ENCODE peak calls at places on chromosomes 13 and 19, in six cellular contexts. P is adrenal gland, M is MCF 10A, C is lower lobe of right lung, X is fibroblast of lung, H is breast epithelium. J is an unnamed sample.

GRCh38 chr19:47518854-47519253 is 4.0 kb upstream of the NAPA start:
- DNase-seq in P (no peak), M (no peak), C (no peak), X (no peak), H (no peak), J (no peak)

GRCh38 chr19:1862424-1863307 is 713 bp downstream of the KLF16 start:
- DNase-seq in P (no peak), M (peak; percentile 42), C (no peak), X (no peak), H (no peak), J (no peak)

GRCh38 chr13:33678084-33678483 is 139.9 kb upstream of the RFC3 start:
- DNase-seq in P (no peak), M (no peak), C (no peak), X (no peak), H (no peak), J (no peak)

GRCh38 chr13:28447989-28448388 is 46.9 kb downstream of the FLT1 start:
- DNase-seq in P (no peak), M (no peak), C (no peak), X (no peak), H (no peak), J (no peak)

GRCh38 chr13:23558675-23559536 is 11.3 kb upstream of the TNFRSF19 start:
- DNase-seq in P (peak; percentile 65), M (peak; percentile 83), C (peak; percentile 71), X (peak; percentile 92), H (no peak), J (peak; percentile 44)

GRCh38 chr13:59494151-59494550 is 669.6 kb downstream of the DIAPH3 start:
- DNase-seq in P (no peak), M (no peak), C (no peak), X (no peak), H (no peak), J (no peak)

GRCh38 chr13:108086678-108087077 is 128.7 kb downstream of the LIG4 start:
- DNase-seq in P (no peak), M (peak; percentile 38), C (no peak), X (peak; percentile 0), H (no peak), J (no peak)

GRCh38 chr13:98032168-98032567 is 78.7 kb downstream of the IPO5 start:
- DNase-seq in P (no peak), M (no peak), C (no peak), X (no peak), H (no peak), J (no peak)

GRCh38 chr13:48492123-48493075 is 40.5 kb downstream of the RCBTB2 start:
- DNase-seq in P (peak; percentile 74), M (no peak), C (peak; percentile 79), X (peak; percentile 52), H (no peak), J (no peak)

GRCh38 chr13:111115051-111115840 is at the start of gene ARHGEF7:
- DNase-seq in P (no peak), M (no peak), C (no peak), X (no peak), H (no peak), J (no peak)

GRCh38 chr19:1237754-1238372 is at the start of gene CBARP:
- DNase-seq in P (no peak), M (no peak), C (no peak), X (no peak), H (no peak), J (no peak)

GRCh38 chr19:18898081-18898532 is 2.1 kb upstream of the CERS1 start:
- DNase-seq in P (no peak), M (no peak), C (no peak), X (no peak), H (no peak), J (no peak)

GRCh38 chr13:98556968-98557591 is 19.8 kb downstream of the STK24 start:
- DNase-seq in P (peak; percentile 44), M (no peak), C (no peak), X (no peak), H (no peak), J (no peak)

GRCh38 chr13:104625196-104625595 is 1559.0 kb upstream of the SLC10A2 start:
- DNase-seq in P (no peak), M (no peak), C (no peak), X (no peak), H (no peak), J (no peak)

GRCh38 chr19:32653626-32653968 is 21.4 kb downstream of the ANKRD27 start:
- DNase-seq in P (no peak), M (no peak), C (no peak), X (no peak), H (no peak), J (no peak)
- TF ChIP-seq CTCF in P (no peak), M (no peak), C (no peak), X (no peak), H (no peak), J (no peak)

GRCh38 chr19:49912965-49913685 is 15.9 kb upstream of the ATF5 start:
- DNase-seq in P (no peak), M (no peak), C (no peak), X (no peak), H (no peak), J (no peak)
- TF ChIP-seq CTCF in P (no peak), M (no peak), C (no peak), X (no peak), H (no peak), J (no peak)

GRCh38 chr13:96796234-96796633 is 198.0 kb downstream of the OXGR1 start:
- DNase-seq in P (no peak), M (no peak), C (no peak), X (no peak), H (no peak), J (no peak)
- TF ChIP-seq CTCF in P (no peak), M (peak; percentile 52), C (no peak), X (no peak), H (no peak), J (no peak)

GRCh38 chr19:55452381-55453325 is 8.8 kb downstream of the ISOC2 start:
- DNase-seq in P (peak; percentile 87), M (peak; percentile 71), C (no peak), X (peak; percentile 65), H (peak; percentile 68), J (no peak)

GRCh38 chr19:55453861-55454260 is 7.6 kb downstream of the ISOC2 start:
- DNase-seq in P (no peak), M (no peak), C (no peak), X (no peak), H (no peak), J (no peak)

GRCh38 chr19:55455576-55456235 is 5.7 kb downstream of the ISOC2 start:
- DNase-seq in P (no peak), M (no peak), C (no peak), X (no peak), H (no peak), J (no peak)

GRCh38 chr19:55456347-55456746 is 5.1 kb downstream of the ISOC2 start:
- DNase-seq in P (peak; percentile 64), M (no peak), C (no peak), X (no peak), H (no peak), J (no peak)

GRCh38 chr19:55454787-55455243 is 6.6 kb downstream of the ISOC2 start:
- DNase-seq in P (no peak), M (peak; percentile 58), C (no peak), X (peak; percentile 25), H (no peak), J (no peak)
- TF ChIP-seq CTCF in P (peak; percentile 51), M (peak; percentile 66), C (peak; percentile 44), X (peak; percentile 56), H (no peak), J (peak; percentile 75)

DNA sequence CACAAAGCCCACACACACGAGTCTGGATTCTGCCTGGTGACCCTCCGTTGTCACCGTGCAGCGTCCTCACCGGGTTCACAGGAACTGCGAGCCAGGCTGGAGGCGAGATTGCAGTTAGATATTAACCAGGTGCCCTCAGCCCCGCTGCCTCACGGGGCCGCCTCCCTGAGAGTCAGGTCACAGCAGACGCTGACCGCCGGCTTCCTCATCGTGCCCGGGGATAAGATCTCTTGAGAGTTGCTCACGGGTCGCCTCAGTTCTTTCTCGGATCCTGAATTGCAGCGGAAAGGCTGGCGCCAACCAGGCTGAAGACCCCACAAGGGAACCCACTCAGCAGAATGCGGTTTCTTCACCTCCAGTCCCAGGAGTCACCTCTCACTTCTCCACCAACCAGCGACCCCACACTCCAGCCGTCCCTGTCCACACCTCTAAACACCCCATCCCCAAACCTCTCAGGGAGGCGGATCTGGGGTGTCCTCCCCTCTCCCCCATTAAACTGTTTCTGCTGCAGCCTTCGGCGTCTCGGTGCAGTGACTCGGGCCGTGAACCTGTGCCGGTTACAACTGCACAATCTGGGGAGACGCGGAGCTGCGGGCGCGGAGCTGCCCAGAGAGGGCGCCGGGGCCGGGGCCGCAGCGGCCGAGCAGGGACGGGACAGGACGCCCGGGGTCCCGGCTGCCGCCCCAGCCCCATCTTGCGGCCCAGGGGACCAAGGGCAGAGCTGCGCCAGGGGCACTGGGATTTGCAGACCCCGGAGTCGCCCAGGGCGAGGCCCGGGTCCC is 591 bp downstream of the ZNF823 start:
- DNase-seq in P (peak; percentile 33), M (peak; percentile 55), C (peak; percentile 84), X (peak; percentile 12), H (peak; percentile 73), J (no peak)
- TF ChIP-seq CTCF in P (no peak), M (no peak), C (peak; percentile 7), X (no peak), H (no peak), J (peak; percentile 3)

J was measured in astrocyte of the cerebellum.